ENCODE peak calls at places on chromosomes 12 and 14, in five cellular contexts. N, J, U, Z and T are unnamed samples. For H3K36me3 and H3K27me3, the result is how much of the 10 kb centered on the place peaks cover.

GRCh38 chr12:22340143-22340542 is 5.6 kb upstream of the ST8SIA1 start:
- DNase-seq in N (no peak), Z (no peak), J (no peak), U (no peak), T (no peak)

GRCh38 chr14:104803916-104804371 is 3.0 kb downstream of the ZBTB42 start:
- DNase-seq in Z (no peak), U (no peak), J (no peak), N (no peak), T (no peak)

GRCh38 chr12:49673446-49674317 is 33.5 kb downstream of the FMNL3 start:
- DNase-seq in J (peak), Z (peak), N (peak), U (no peak), T (no peak)

GRCh38 chr12:98449601-98450000 is 65.8 kb upstream of the TMPO start:
- DNase-seq in J (no peak), U (no peak), Z (no peak), N (no peak), T (no peak)

GRCh38 chr14:105206873-105207272 is 25.8 kb upstream of the NUDT14 start:
- DNase-seq in U (no peak), Z (no peak), N (no peak), J (no peak), T (no peak)

GRCh38 chr12:12723147-12723680 is 6.0 kb downstream of the CDKN1B start:
- DNase-seq in Z (no peak), J (no peak), N (no peak), U (no peak), T (no peak)

GRCh38 chr12:96241484-96242256 is 47.5 kb downstream of the ELK3 start:
- DNase-seq in Z (no peak), U (peak), N (no peak), J (peak), T (no peak)

GRCh38 chr14:103296987-103297386 is 37.0 kb upstream of the EIF5 start:
- DNase-seq in N (no peak), U (no peak), Z (peak), J (peak), T (no peak)

GRCh38 chr12:124520258-124520657 is 47.2 kb downstream of the NCOR2 start:
- DNase-seq in J (no peak), N (peak), U (no peak), Z (no peak), T (no peak)

DNA sequence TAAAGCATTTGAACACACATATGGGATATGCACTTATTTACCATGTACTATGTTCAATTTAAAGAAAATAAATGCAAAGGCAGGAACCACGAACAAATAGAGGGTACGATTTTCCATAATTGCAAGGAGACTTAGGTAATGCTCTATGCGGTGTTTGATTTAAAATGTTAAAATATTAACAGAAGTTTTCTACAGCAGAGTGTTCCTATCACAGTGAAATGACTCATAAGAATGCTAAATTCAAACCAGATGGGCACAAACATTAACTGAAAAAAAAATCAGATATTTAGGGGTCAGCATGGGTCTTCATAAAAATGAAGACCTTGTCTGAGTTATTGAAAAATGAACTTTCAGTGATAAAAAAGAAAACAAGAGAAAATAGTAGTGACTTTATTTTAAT is 65.4 kb downstream of the LLPH start:
- DNase-seq in Z (no peak), N (no peak), U (no peak), J (no peak), T (peak)
- H3K4me3 ChIP-seq in Z (no peak), N (no peak), U (no peak), J (no peak), T (no peak)

DNA sequence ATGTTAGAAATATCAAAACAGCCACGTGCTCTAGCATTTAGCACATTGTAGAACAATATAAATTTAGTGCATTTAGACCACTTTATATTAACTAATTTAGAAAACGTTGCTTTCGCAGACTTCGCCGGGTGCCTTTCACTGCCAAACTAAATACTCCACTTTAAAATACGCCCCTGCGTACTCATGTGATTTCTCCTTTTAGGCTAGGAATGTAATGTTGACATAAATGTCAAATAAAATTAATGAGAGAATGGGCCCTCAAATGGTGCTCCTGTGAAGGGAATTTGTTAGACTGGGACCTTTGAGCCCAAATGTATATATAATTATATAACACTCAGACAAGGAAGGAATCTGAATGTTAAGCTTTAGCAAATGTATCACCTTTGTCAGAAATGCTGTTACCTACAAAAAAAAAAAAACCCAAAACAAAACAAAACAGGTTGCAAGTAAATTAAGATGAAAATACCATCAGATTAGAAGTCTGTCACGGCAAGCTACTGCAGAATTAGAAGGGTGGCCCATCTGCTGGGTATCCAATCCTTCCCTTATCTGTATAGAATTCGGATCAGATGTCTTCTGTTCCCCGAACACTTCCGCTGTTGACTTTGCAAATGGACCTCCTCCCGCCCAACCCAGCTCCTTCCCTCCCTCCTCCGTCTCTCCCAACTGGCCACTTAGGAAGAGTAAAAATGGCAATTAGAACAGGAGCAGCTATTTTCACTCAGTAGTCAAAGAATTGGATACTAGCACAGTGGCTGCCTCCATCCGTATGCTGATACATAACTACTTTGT is 159.3 kb upstream of the FOXN3 start:
- DNase-seq in Z (peak), U (no peak), N (no peak), J (peak), T (no peak)
- H3K36me3 ChIP-seq in Z (under half), U (under half), N (under half), J (under half), T (under half)

GRCh38 chr12:15320881-15321280 is 1.4 kb upstream of the PTPRO start:
- DNase-seq in N (no peak), U (no peak), Z (no peak), J (no peak), T (no peak)
- H3K27me3 ChIP-seq in N (under half), U (under half), Z (under half), J (under half), T (under half)

DNA sequence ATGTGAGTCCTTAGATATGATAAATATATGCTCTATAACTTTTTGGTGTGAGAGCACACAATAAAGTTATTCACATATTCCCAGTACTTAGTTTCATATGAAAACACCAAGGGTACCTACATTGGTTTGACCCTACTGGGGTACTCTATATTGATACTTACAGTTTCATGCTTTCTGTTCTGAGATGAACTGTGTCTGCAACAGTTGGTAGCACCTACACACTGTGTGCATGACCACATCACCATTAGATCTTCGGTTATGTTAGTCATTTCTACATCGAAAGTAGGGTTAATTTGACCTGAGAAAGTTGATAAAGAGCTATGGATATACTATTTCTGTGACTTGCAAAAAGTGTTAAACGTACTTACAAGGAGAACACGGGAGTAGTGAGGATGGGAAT is 337.2 kb downstream of the NPAS3 start:
- DNase-seq in U (no peak), J (no peak), N (no peak), Z (no peak), T (no peak)
- H3K4me3 ChIP-seq in U (no peak), J (no peak), N (no peak), Z (no peak), T (no peak)